ENCODE peak calls at places on chromosomes 6 and 20, in six cellular contexts. Q is endothelial cell; H is HCT116; I is neural progenitor cell; G is CD4-positive, alpha-beta T cell; B is GM23338. T is an unnamed sample.

GRCh38 chr6:92341224-92341623 is 1078.1 kb downstream of the EPHA7 start:
- DNase-seq in Q (no peak), H (no peak), I (no peak), G (no peak), B (no peak), T (no peak)

GRCh38 chr6:37474316-37474715 is 25.4 kb downstream of the CCDC167 start:
- DNase-seq in Q (no peak), H (no peak), I (no peak), G (no peak), B (no peak), T (no peak)

GRCh38 chr6:31529329-31530150 is 778 bp downstream of the MCCD1 start:
- DNase-seq in Q (no peak), H (no peak), I (no peak), G (no peak), B (peak), T (no peak)

GRCh38 chr20:16761305-16761829 is 13.2 kb downstream of the OTOR start:
- DNase-seq in Q (peak), H (peak), I (peak), G (peak), B (peak), T (peak)

GRCh38 chr6:28281288-28282064 is at the start of gene PGBD1:
- DNase-seq in Q (peak), H (peak), I (peak), G (peak), B (peak), T (peak)

GRCh38 chr6:71721642-71722041 is 164.7 kb upstream of the RIMS1 start:
- DNase-seq in Q (no peak), H (no peak), I (no peak), G (no peak), B (no peak), T (no peak)

GRCh38 chr6:138499303-138499991 is at the start of gene NHSL1:
- DNase-seq in Q (no peak), H (no peak), I (peak), G (no peak), B (peak), T (peak)

GRCh38 chr20:61800359-61801064 is 265.2 kb downstream of the TAF4 start:
- DNase-seq in Q (no peak), H (no peak), I (no peak), G (no peak), B (no peak), T (no peak)

GRCh38 chr6:46964716-46965519 is 43.2 kb upstream of the ADGRF5 start:
- DNase-seq in Q (no peak), H (no peak), I (no peak), G (no peak), B (no peak), T (no peak)

GRCh38 chr6:90121982-90122381 is 174.7 kb downstream of the BACH2 start:
- DNase-seq in Q (no peak), H (no peak), I (no peak), G (no peak), B (no peak), T (no peak)

GRCh38 chr20:25273541-25274358 is 25.9 kb downstream of the PYGB start:
- DNase-seq in Q (no peak), H (no peak), I (no peak), G (no peak), B (no peak), T (no peak)

GRCh38 chr6:20919677-20920385 is 385.6 kb downstream of the CDKAL1 start:
- DNase-seq in Q (no peak), H (no peak), I (no peak), G (no peak), B (no peak), T (peak)

GRCh38 chr6:134080171-134080795 is 27.9 kb upstream of the SLC2A12 start:
- DNase-seq in Q (no peak), H (no peak), I (no peak), G (no peak), B (peak), T (no peak)

GRCh38 chr6:117795234-117795633 is 111.8 kb upstream of the SLC35F1 start:
- DNase-seq in Q (no peak), H (no peak), I (no peak), G (no peak), B (no peak), T (no peak)

GRCh38 chr20:25453035-25453810 is 45.8 kb downstream of the GINS1 start:
- DNase-seq in Q (no peak), H (no peak), I (no peak), G (no peak), B (no peak), T (no peak)

GRCh38 chr6:31739639-31740396 is at the start of gene MSH5:
- DNase-seq in Q (peak), H (peak), I (peak), G (peak), B (peak), T (peak)

GRCh38 chr6:148611213-148611612 is 135.6 kb upstream of the UST start:
- DNase-seq in Q (no peak), H (no peak), I (no peak), G (no peak), B (no peak), T (no peak)

GRCh38 chr20:919491-919916 is 3.4 kb upstream of the ANGPT4 start:
- DNase-seq in Q (no peak), H (no peak), I (no peak), G (no peak), B (no peak), T (no peak)

GRCh38 chr6:128305228-128305627 is 215.2 kb downstream of the PTPRK start:
- DNase-seq in Q (no peak), H (no peak), I (no peak), G (no peak), B (no peak), T (no peak)

GRCh38 chr20:40986774-40987173 is 41.8 kb upstream of the TOP1 start:
- DNase-seq in Q (no peak), H (no peak), I (no peak), G (no peak), B (no peak), T (no peak)

GRCh38 chr20:63903796-63904570 is 9.1 kb downstream of the DNAJC5 start:
- DNase-seq in Q (no peak), H (no peak), I (no peak), G (no peak), B (no peak), T (no peak)

GRCh38 chr20:24753136-24753535 is 195.9 kb upstream of the CST7 start:
- DNase-seq in Q (no peak), H (no peak), I (no peak), G (no peak), B (no peak), T (no peak)

GRCh38 chr6:21615504-21615903 is 22.0 kb downstream of the SOX4 start:
- DNase-seq in Q (no peak), H (no peak), I (no peak), G (no peak), B (no peak), T (no peak)

GRCh38 chr6:34684919-34685318 is 11.6 kb downstream of the ILRUN start:
- DNase-seq in Q (no peak), H (no peak), I (no peak), G (no peak), B (no peak), T (no peak)

GRCh38 chr6:11447265-11447664 is 90.3 kb upstream of the TMEM170B start:
- DNase-seq in Q (no peak), H (no peak), I (no peak), G (no peak), B (no peak), T (no peak)

GRCh38 chr6:63533026-63533425 is 39.3 kb upstream of the LOC128125822 start:
- DNase-seq in Q (no peak), H (no peak), I (no peak), G (no peak), B (no peak), T (no peak)

GRCh38 chr6:141118991-141119390 is 1013.7 kb upstream of the GJE1 start:
- DNase-seq in Q (no peak), H (no peak), I (no peak), G (no peak), B (no peak), T (no peak)

GRCh38 chr6:46221221-46221793 is 50.5 kb upstream of the ENPP5 start:
- DNase-seq in Q (peak), H (peak), I (peak), G (no peak), B (peak), T (peak)

GRCh38 chr6:38656896-38657295 is 17.2 kb upstream of the BTBD9 start:
- DNase-seq in Q (no peak), H (no peak), I (no peak), G (no peak), B (no peak), T (peak)

GRCh38 chr20:15512916-15513315 is 1060.3 kb downstream of the KIF16B start:
- DNase-seq in Q (no peak), H (no peak), I (no peak), G (no peak), B (no peak), T (no peak)

GRCh38 chr20:15511551-15511950 is 1061.7 kb downstream of the KIF16B start:
- DNase-seq in Q (no peak), H (no peak), I (no peak), G (no peak), B (no peak), T (no peak)

GRCh38 chr20:15515706-15516105 is 1057.5 kb downstream of the KIF16B start:
- DNase-seq in Q (no peak), H (no peak), I (peak), G (no peak), B (no peak), T (no peak)
- TF ChIP-seq CTCF in Q (no peak), H (no peak), I (no peak), G (no peak), B (no peak), T (no peak)

DNA sequence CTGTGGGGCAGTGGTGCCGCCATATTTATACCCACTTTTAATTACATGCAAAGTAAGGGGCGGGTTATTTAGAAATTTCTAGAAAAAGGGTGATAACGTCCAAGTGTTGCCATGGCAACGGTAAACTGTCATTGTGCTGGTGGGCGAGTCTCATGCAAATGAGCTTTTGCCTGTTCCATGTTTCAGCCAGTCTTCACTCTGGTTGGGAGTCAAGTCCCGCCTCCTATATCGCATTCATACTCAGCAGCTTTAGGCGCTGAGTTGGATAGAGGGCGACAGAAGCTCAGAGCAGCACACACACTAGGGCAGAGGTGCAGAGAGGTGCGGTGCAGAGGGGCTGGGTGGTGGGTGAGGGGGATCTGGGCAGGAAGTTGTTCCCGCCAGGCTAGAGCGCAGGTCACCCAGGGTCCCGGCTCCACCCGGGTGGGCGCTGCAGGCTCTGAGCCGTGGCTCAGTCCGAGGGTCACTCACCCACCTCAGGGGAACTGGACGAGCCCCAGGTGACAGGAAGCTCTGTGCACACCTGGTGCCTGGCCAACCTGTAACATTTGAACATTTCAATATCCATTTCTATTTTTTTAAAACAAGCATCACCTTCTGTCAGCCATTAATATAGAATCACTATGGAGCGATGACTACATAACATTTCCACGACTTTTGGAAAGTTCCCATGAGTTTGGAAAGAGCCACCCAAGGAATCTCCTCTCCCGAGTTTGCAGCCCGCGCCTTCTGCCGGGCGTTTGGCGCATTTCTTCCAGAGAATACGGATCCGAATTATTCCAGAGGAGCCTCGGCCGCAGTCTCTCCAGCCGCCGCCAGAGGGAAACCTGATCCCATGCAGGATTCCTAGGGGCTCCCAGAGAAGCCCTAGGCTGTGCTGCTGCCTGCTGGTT is 89.1 kb upstream of the PHACTR3 start:
- DNase-seq in Q (peak), H (peak), I (peak), G (no peak), B (peak), T (no peak)
- TF ChIP-seq CTCF in Q (peak), H (peak), I (peak), G (no peak), B (peak), T (no peak)

GRCh38 chr6:108250240-108250866 is 10.5 kb downstream of the SNX3 start:
- DNase-seq in Q (no peak), H (peak), I (peak), G (no peak), B (peak), T (peak)
- TF ChIP-seq CTCF in Q (peak), H (peak), I (peak), G (no peak), B (peak), T (no peak)

GRCh38 chr20:43750774-43751166 is 24.0 kb upstream of the GTSF1L start:
- DNase-seq in Q (no peak), H (no peak), I (no peak), G (no peak), B (no peak), T (no peak)

GRCh38 chr20:43752051-43752360 is 25.2 kb upstream of the GTSF1L start:
- DNase-seq in Q (no peak), H (no peak), I (no peak), G (no peak), B (no peak), T (peak)

GRCh38 chr20:43752561-43753301 is 25.9 kb upstream of the GTSF1L start:
- DNase-seq in Q (no peak), H (no peak), I (no peak), G (no peak), B (no peak), T (peak)

GRCh38 chr20:43749734-43750294 is 23.0 kb upstream of the GTSF1L start:
- DNase-seq in Q (peak), H (peak), I (peak), G (peak), B (peak), T (peak)

GRCh38 chr20:43751167-43752050 is 24.6 kb upstream of the GTSF1L start:
- DNase-seq in Q (no peak), H (no peak), I (no peak), G (no peak), B (no peak), T (peak)
- TF ChIP-seq CTCF in Q (no peak), H (no peak), I (no peak), G (no peak), B (no peak), T (no peak)

GRCh38 chr6:135995160-135995898 is 143.8 kb downstream of the PDE7B start:
- DNase-seq in Q (no peak), H (no peak), I (no peak), G (no peak), B (no peak), T (no peak)
- TF ChIP-seq CTCF in Q (no peak), H (no peak), I (no peak), G (no peak), B (no peak), T (no peak)

DNA sequence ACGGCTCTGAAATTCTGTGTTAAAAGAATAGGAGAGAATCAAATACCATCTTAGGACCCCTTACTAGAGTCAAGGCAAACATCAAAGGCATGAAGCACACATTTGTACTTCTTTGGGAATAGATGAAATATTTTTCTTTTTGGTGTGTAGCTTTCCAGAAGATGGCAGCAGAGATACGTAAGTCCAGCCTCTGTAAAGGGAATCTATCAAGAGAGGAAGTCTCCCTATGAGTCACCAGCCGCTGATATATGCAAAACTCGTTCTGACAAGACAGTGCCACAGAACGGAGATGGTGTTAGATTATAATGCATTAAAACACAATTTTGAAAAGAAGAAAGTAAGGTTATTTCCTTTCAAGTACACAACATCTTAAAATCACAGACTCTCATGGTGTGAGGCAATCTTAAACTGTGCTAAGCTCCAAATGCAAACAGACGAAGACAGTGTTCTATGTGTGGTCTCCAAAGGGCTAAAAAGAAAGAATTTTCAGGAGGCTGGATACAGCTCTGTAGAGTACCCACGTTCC is 120.0 kb upstream of the AGPAT4 start:
- DNase-seq in Q (peak), H (peak), I (peak), G (peak), B (peak), T (peak)
- TF ChIP-seq CTCF in Q (peak), H (peak), I (peak), G (peak), B (peak), T (peak)

DNA sequence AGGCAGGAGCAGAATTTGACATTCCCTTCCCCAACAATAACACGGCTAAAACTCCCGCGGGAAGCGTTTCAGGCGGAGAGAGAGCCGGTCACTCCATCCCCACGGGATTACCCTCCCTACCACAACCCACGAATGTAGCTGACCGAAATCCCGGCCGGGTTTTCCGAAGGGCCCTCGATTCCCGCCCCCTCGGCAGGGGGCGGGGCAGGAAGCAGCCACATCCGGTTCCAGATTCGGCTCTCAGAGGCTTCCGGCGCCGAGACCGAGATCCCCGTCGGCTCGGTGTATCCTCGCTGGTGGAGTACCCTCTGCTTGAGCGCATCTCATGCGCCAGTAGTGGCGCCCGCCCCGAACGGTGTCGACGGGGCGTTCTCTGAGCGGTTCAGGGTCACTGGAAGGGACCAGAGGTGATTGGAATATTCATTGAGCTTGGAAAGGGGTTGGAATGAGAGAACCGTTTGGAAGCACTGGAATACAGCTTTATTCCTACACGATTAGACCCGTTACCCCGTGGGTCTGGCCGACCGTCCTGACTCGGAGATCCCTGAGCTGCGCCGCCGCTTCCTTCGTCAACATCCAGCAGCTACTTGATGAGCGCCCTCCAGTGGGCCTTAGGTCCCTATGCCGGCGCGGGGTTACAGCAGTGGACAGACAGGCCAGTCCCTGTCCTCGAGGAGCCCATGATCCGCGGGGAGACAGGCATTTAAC is 649 bp upstream of the RGL2 start:
- DNase-seq in Q (peak), H (peak), I (peak), G (peak), B (peak), T (peak)
- TF ChIP-seq CTCF in Q (no peak), H (peak), I (peak), G (peak), B (peak), T (peak)

DNA sequence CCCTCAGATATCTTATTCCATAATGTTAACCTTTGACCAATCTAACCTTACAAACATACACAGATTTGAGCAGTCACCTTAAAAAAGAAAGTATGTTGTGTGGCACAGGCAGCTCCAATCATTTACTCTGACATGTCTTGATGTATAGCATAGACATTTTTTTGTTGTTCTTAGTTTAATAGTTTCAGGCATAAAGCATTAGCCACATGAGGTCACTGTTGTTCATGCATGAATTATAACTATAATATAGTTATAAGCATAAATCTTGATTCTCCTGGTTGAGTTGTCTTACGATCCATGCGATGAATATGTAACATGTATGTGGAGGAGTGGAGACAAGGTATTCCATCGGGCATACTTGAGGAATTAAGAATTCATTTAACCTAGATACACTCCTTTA is 26.1 kb upstream of the NKAIN2 start:
- DNase-seq in Q (no peak), H (no peak), I (no peak), G (no peak), B (no peak), T (no peak)
- TF ChIP-seq CTCF in Q (no peak), H (no peak), I (no peak), G (no peak), B (no peak), T (no peak)

GRCh38 chr6:24564081-24564480 is 69.3 kb downstream of the ALDH5A1 start:
- DNase-seq in Q (no peak), H (no peak), I (peak), G (no peak), B (no peak), T (no peak)
- TF ChIP-seq CTCF in Q (no peak), H (no peak), I (peak), G (no peak), B (peak), T (no peak)

T was measured in GM20000.